ENCODE peak calls at places on chromosomes 4 and X, in nine cellular contexts. O, J, D, C, H, S, Q, B and K are unnamed samples.

GRCh38 chr4:79030973-79031372 is 91.7 kb upstream of the PAQR3 start:
- DNase-seq in O (no peak), J (no peak), D (no peak), C (no peak), H (no peak), S (no peak), Q (no peak), B (no peak), K (no peak)

GRCh38 chr4:28469387-28469786 is 1608.7 kb downstream of the STIM2 start:
- DNase-seq in O (no peak), J (no peak), D (no peak), C (no peak), H (no peak), S (no peak), Q (no peak), B (no peak), K (no peak)

GRCh38 chr4:1972414-1972813 is 36.4 kb downstream of the NELFA start:
- DNase-seq in O (no peak), J (no peak), D (no peak), C (no peak), H (no peak), S (no peak), Q (no peak), B (no peak), K (no peak)

GRCh38 chrX:23317799-23318724 is 16.6 kb upstream of the PTCHD1 start:
- DNase-seq in O (peak; percentile 88), J (no peak), D (peak; percentile 0), C (peak; percentile 14), H (no peak), S (peak; percentile 24), Q (no peak), B (peak; percentile 12), K (peak; percentile 59)

GRCh38 chr4:9999956-10000551 is 21.2 kb downstream of the SLC2A9 start:
- DNase-seq in O (no peak), J (peak; percentile 66), D (no peak), C (no peak), H (no peak), S (no peak), Q (no peak), B (no peak), K (no peak)

GRCh38 chr4:53649357-53649756 is 58.1 kb upstream of the LNX1 start:
- DNase-seq in O (no peak), J (no peak), D (no peak), C (no peak), H (no peak), S (no peak), Q (no peak), B (no peak), K (no peak)

GRCh38 chrX:147920161-147920666 is 8.5 kb downstream of the FMR1 start:
- DNase-seq in O (no peak), J (no peak), D (no peak), C (no peak), H (no peak), S (no peak), Q (no peak), B (no peak), K (peak; percentile 34)

GRCh38 chr4:92100980-92101379 is 202.8 kb upstream of the GRID2 start:
- DNase-seq in O (no peak), J (no peak), D (no peak), C (no peak), H (no peak), S (no peak), Q (peak; percentile 14), B (no peak), K (no peak)

GRCh38 chr4:124980276-124980752 is 267.8 kb upstream of the ANKRD50 start:
- DNase-seq in O (no peak), J (no peak), D (no peak), C (no peak), H (no peak), S (no peak), Q (no peak), B (no peak), K (no peak)

DNA sequence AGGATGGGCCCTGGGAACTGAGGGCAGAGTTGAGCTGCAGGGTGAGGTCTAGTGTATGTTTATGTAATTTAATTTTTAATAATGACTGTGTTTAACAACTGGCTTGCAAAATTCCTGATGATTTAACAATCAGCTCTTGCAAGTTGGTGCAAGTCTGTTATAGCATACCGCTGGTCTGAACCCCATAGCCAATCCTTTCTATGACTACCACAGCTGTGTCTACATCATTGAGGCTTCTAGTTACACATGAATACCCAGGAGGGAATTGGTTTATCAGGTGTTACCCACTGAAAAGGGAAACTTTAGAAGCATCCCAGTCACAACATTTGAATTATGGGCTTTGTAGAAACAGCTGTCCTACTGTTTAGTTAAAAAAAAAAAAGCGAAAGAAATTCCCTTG is 38.3 kb downstream of the SUPT20HL1 start:
- DNase-seq in O (no peak), J (no peak), D (no peak), C (no peak), H (no peak), S (peak; percentile 68), Q (peak; percentile 79), B (no peak), K (no peak)
- H3K27ac ChIP-seq in O (no peak overlapping the region), J (no peak overlapping the region), D (no peak overlapping the region), C (no peak overlapping the region), H (no peak overlapping the region), S (peak overlapping the region; percentile 60), Q (peak overlapping the region; percentile 47), B (no peak overlapping the region), K (no peak overlapping the region)

DNA sequence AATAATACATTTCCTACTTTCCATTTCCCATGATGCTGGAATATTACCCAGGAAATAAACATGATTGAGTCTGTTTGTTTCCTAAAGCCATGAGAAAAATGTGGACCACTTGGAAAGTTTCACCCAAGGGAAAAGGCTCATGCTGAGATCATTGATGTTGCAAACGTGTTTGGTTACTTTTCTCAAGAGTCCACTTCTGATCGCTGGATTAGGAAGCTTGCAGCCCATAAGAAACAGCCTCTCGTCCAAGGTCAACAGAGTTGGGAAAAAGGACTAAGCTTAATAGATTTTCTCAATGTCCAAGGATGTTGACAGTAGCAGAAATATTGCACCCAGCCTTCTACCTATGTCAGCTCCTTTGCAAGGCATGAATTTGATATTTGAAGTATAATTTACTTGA is 65.8 kb upstream of the BLTP1 start:
- DNase-seq in O (no peak), J (no peak), D (no peak), C (no peak), H (no peak), S (no peak), Q (no peak), B (no peak), K (no peak)
- H3K27ac ChIP-seq in O (no peak overlapping the region), J (no peak overlapping the region), D (no peak overlapping the region), C (no peak overlapping the region), H (no peak overlapping the region), S (no peak overlapping the region), Q (no peak overlapping the region), B (no peak overlapping the region), K (no peak overlapping the region)

GRCh38 chrX:1403228-1403627 is 11.3 kb upstream of the SLC25A6 start:
- DNase-seq in O (no peak), J (no peak), D (no peak), C (no peak), H (no peak), S (no peak), Q (no peak), B (no peak), K (no peak)

GRCh38 chrX:1400731-1401471 is 9.0 kb upstream of the SLC25A6 start:
- DNase-seq in O (peak; percentile 97), J (no peak), D (no peak), C (no peak), H (peak; percentile 83), S (no peak), Q (no peak), B (no peak), K (peak; percentile 81)

GRCh38 chrX:1400049-1400448 is 8.1 kb upstream of the SLC25A6 start:
- DNase-seq in O (no peak), J (no peak), D (no peak), C (no peak), H (no peak), S (no peak), Q (no peak), B (no peak), K (no peak)

GRCh38 chrX:1398431-1399340 is 6.8 kb upstream of the SLC25A6 start:
- DNase-seq in O (no peak), J (no peak), D (no peak), C (no peak), H (no peak), S (no peak), Q (no peak), B (no peak), K (no peak)

GRCh38 chrX:1401611-1402430 is 9.9 kb upstream of the SLC25A6 start:
- DNase-seq in O (no peak), J (no peak), D (no peak), C (no peak), H (no peak), S (no peak), Q (no peak), B (no peak), K (no peak)
- H3K27ac ChIP-seq in O (no peak overlapping the region), J (no peak overlapping the region), D (no peak overlapping the region), C (no peak overlapping the region), H (peak overlapping the region; percentile 63), S (no peak overlapping the region), Q (no peak overlapping the region), B (no peak overlapping the region), K (no peak overlapping the region)

GRCh38 chrX:64205441-64205734 is at the start of gene AMER1:
- DNase-seq in O (no peak), J (no peak), D (no peak), C (no peak), H (no peak), S (no peak), Q (no peak), B (no peak), K (no peak)

GRCh38 chrX:64206556-64207162 is 1.2 kb upstream of the AMER1 start:
- DNase-seq in O (no peak), J (peak; percentile 39), D (no peak), C (peak; percentile 17), H (no peak), S (no peak), Q (no peak), B (no peak), K (no peak)

GRCh38 chrX:64204252-64204651 is 1.3 kb downstream of the AMER1 start:
- DNase-seq in O (peak; percentile 55), J (no peak), D (no peak), C (peak; percentile 31), H (peak; percentile 55), S (no peak), Q (no peak), B (no peak), K (peak; percentile 4)

GRCh38 chrX:64205735-64206491 is 405 bp upstream of the AMER1 start:
- DNase-seq in O (peak; percentile 96), J (peak; percentile 86), D (peak; percentile 81), C (peak; percentile 92), H (peak; percentile 81), S (peak; percentile 92), Q (peak; percentile 49), B (peak; percentile 85), K (peak; percentile 94)

DNA sequence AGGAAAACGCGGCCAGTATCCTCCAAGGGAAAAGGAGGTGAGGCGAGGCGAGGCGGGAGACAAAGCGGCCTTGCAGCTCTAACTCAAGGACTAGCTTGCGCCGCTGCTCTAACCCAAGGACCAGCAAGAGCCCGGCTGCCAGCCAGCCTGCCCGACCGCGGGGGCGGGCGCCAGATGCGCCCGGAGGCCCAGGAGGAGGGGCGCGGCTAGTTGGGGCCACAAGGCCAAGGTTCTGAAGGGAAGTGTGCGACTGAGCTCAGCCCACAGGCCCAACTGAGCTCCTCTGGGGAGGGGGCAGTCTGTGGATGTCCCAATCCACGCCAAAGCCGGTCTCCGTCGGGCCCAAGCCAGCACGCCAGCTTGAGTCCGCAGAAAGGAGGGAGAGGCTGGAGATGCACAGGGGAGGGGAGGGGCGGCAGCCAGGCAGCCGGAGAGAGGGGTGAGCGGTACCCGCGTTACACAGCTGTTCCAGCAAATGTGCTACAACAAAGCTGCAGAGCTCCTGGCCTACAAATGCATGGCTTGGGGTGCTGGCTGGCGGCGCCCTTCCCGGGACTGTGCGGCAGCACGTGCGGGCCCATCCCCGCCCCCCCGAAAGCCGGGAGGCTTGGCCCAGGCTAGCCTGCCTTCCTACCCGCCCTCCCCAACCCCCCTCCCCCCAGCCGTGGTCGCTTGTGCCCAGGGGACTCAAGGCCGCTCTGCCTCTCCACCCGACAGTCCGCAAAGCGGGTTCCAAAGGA is 637 bp downstream of the AMER1 start:
- DNase-seq in O (peak; percentile 67), J (no peak), D (no peak), C (peak; percentile 44), H (peak; percentile 0), S (peak; percentile 27), Q (no peak), B (peak; percentile 10), K (peak; percentile 52)
- H3K27ac ChIP-seq in O (peak overlapping the region; percentile 66), J (peak overlapping the region; percentile 84), D (no peak overlapping the region), C (peak overlapping the region; percentile 98), H (peak overlapping the region; percentile 90), S (peak overlapping the region; percentile 91), Q (peak overlapping the region; percentile 76), B (no peak overlapping the region), K (no peak overlapping the region)